ENCODE peak calls at places on chromosomes 16 and 17, in seven cellular contexts. H is fibroblast of the aortic adventitia; U is NCI-H460; J is stromal cell of bone marrow; Z is NCI-H1105 treated with DMSO at 0.1 percent for 48 hours; T is anterior cingulate cortex; N is activated CD4-positive, alpha-beta T cell treated with anti-CD3 and anti-CD28 coated beads, Interleukin-2, amount 10 ng/mL, durations not matched to agents 7 days and 5 days. X is an unnamed sample.

GRCh38 chr17:77458202-77459017 is 317.6 kb downstream of the SEC14L1 start:
- DNase-seq in H (no peak), U (no peak), J (no peak), Z (no peak), T (no peak), N (peak; percentile 14), X (no peak)

GRCh38 chr17:21245703-21246102 is 7.5 kb downstream of the NATD1 start:
- DNase-seq in H (no peak), U (no peak), J (no peak), Z (no peak), T (no peak), N (no peak), X (no peak)

GRCh38 chr17:33927732-33928133 is 327.4 kb upstream of the CCL2 start:
- DNase-seq in H (no peak), U (no peak), J (no peak), Z (peak; percentile 60), T (no peak), N (no peak), X (no peak)

GRCh38 chr16:66832661-66833305 is 2.0 kb upstream of the NAE1 start:
- DNase-seq in H (peak; percentile 21), U (no peak), J (peak; percentile 8), Z (no peak), T (no peak), N (no peak), X (peak; percentile 5)

GRCh38 chr17:2697611-2698162 is 13.9 kb downstream of the CLUH start:
- DNase-seq in H (no peak), U (no peak), J (no peak), Z (no peak), T (no peak), N (no peak), X (no peak)

GRCh38 chr17:10088444-10088843 is 110.0 kb downstream of the GAS7 start:
- DNase-seq in H (no peak), U (no peak), J (no peak), Z (no peak), T (no peak), N (no peak), X (no peak)

GRCh38 chr17:80347536-80347935 is 67.4 kb upstream of the ENDOV start:
- DNase-seq in H (no peak), U (no peak), J (no peak), Z (no peak), T (no peak), N (no peak), X (no peak)

GRCh38 chr16:67236551-67237395 is 9.8 kb downstream of the TMEM208 start:
- DNase-seq in H (peak; percentile 22), U (peak; percentile 75), J (no peak), Z (no peak), T (no peak), N (peak; percentile 76), X (peak; percentile 97)

GRCh38 chr17:72843591-72843990 is 248.9 kb downstream of the SLC39A11 start:
- DNase-seq in H (no peak), U (no peak), J (no peak), Z (no peak), T (no peak), N (no peak), X (no peak)

GRCh38 chr16:56691885-56692284 is 9.6 kb downstream of the MT1X start:
- DNase-seq in H (peak; percentile 22), U (no peak), J (no peak), Z (peak; percentile 58), T (no peak), N (no peak), X (no peak)

GRCh38 chr16:19595043-19595767 is 39.7 kb downstream of the VPS35L start:
- DNase-seq in H (peak; percentile 94), U (no peak), J (no peak), Z (no peak), T (no peak), N (no peak), X (no peak)

GRCh38 chr16:4795828-4796572 is 831 bp downstream of the SMIM22 start:
- DNase-seq in H (no peak), U (no peak), J (no peak), Z (no peak), T (no peak), N (no peak), X (no peak)

GRCh38 chr17:37483311-37484039 is 6.2 kb upstream of the DUSP14 start:
- DNase-seq in H (peak; percentile 86), U (no peak), J (peak; percentile 81), Z (no peak), T (no peak), N (no peak), X (no peak)

GRCh38 chr17:28839221-28839620 is 3.4 kb downstream of the FAM222B start:
- DNase-seq in H (no peak), U (no peak), J (no peak), Z (no peak), T (no peak), N (no peak), X (no peak)